ENCODE peak calls at places on chromosomes 16 and 17, in nine cellular contexts. E is H9, P is astrocyte of the cerebellum, J is progenitor cell of endocrine pancreas, Y is esophagus muscularis mucosa, M is choroid plexus epithelial cell, R is OCI-LY7, K is osteocyte, H is AG04450. B is an unnamed sample.

GRCh38 chr16:82368041-82368440 is 198.0 kb upstream of the MPHOSPH6 start:
- DNase-seq in J (no peak), H (no peak), M (peak; percentile 52), E (peak; percentile 55), K (no peak), R (peak; percentile 8), Y (peak; percentile 70), P (no peak), B (peak; percentile 44)

GRCh38 chr17:72373910-72374741 is 253.3 kb downstream of the SOX9 start:
- DNase-seq in E (no peak), K (no peak), J (no peak), H (no peak), P (no peak), Y (no peak), R (no peak), M (peak; percentile 48), B (no peak)

GRCh38 chr17:7391307-7391706 is 3.0 kb downstream of the PLSCR3 start:
- DNase-seq in K (no peak), H (no peak), M (no peak), J (no peak), R (no peak), P (no peak), E (no peak), Y (no peak), B (no peak)

GRCh38 chr17:49676276-49676868 is 1.5 kb downstream of the SPOP start:
- DNase-seq in R (peak; percentile 96), H (no peak), M (peak; percentile 63), J (no peak), P (peak; percentile 11), K (no peak), E (no peak), Y (no peak), B (peak; percentile 86)

GRCh38 chr16:65038125-65038524 is 83.7 kb downstream of the CDH11 start:
- DNase-seq in Y (peak; percentile 47), P (no peak), K (no peak), R (no peak), J (no peak), H (no peak), M (no peak), E (no peak), B (no peak)

GRCh38 chr16:57866529-57866918 is 64.2 kb upstream of the KIFC3 start:
- DNase-seq in P (no peak), H (no peak), R (no peak), J (no peak), Y (no peak), K (no peak), M (no peak), E (no peak), B (no peak)

GRCh38 chr17:78291944-78292910 is 60.8 kb downstream of the TMEM235 start:
- DNase-seq in H (no peak), P (no peak), E (no peak), R (no peak), K (no peak), J (no peak), M (no peak), Y (no peak), B (no peak)

GRCh38 chr16:51763072-51763658 is 612.1 kb upstream of the SALL1 start:
- DNase-seq in J (no peak), E (peak; percentile 60), M (no peak), R (no peak), P (no peak), H (no peak), Y (peak; percentile 81), K (no peak), B (no peak)

GRCh38 chr17:72590882-72591499 is 470.2 kb downstream of the SOX9 start:
- DNase-seq in H (no peak), M (no peak), J (no peak), K (no peak), R (no peak), E (no peak), Y (no peak), P (no peak), B (no peak)

GRCh38 chr17:71632328-71632727 is 488.5 kb upstream of the SOX9 start:
- DNase-seq in P (peak; percentile 26), K (no peak), R (no peak), E (no peak), H (no peak), Y (no peak), J (no peak), M (peak; percentile 36), B (no peak)

GRCh38 chr16:83602797-83603735 is 204.7 kb upstream of the HSBP1 start:
- DNase-seq in Y (peak; percentile 79), J (no peak), H (no peak), E (peak; percentile 25), R (no peak), K (peak; percentile 32), P (no peak), M (no peak), B (no peak)

GRCh38 chr16:9484436-9484835 is 393.0 kb downstream of the HAPSTR1 start:
- DNase-seq in M (no peak), R (no peak), J (no peak), E (no peak), K (no peak), P (no peak), Y (no peak), H (no peak), B (no peak)

GRCh38 chr16:86523166-86523740 is 12.9 kb downstream of the FOXF1 start:
- DNase-seq in J (no peak), P (no peak), R (no peak), Y (no peak), K (no peak), H (no peak), M (no peak), E (no peak), B (no peak)

GRCh38 chr16:86519649-86520316 is 9.5 kb downstream of the FOXF1 start:
- DNase-seq in E (peak; percentile 73), R (peak; percentile 62), M (peak; percentile 70), K (no peak), Y (no peak), J (no peak), H (peak; percentile 51), P (no peak), B (peak; percentile 83)

GRCh38 chr16:86520317-86521210 is 10.2 kb downstream of the FOXF1 start:
- DNase-seq in Y (no peak), K (no peak), H (no peak), R (no peak), E (no peak), M (peak; percentile 51), J (no peak), P (no peak), B (no peak)

GRCh38 chr16:86522639-86523038 is 12.3 kb downstream of the FOXF1 start:
- DNase-seq in M (no peak), P (no peak), K (no peak), E (no peak), R (no peak), J (no peak), Y (no peak), H (no peak), B (no peak)

GRCh38 chr16:86521236-86522197 is 11.2 kb downstream of the FOXF1 start:
- DNase-seq in E (no peak), P (no peak), H (no peak), R (no peak), K (no peak), J (no peak), Y (no peak), M (no peak), B (no peak)
- TF ChIP-seq CTCF in E (peak; percentile 36), P (no peak), H (peak; percentile 6), R (no peak), K (no peak), J (no peak), Y (no peak), M (no peak), B (no peak)

DNA sequence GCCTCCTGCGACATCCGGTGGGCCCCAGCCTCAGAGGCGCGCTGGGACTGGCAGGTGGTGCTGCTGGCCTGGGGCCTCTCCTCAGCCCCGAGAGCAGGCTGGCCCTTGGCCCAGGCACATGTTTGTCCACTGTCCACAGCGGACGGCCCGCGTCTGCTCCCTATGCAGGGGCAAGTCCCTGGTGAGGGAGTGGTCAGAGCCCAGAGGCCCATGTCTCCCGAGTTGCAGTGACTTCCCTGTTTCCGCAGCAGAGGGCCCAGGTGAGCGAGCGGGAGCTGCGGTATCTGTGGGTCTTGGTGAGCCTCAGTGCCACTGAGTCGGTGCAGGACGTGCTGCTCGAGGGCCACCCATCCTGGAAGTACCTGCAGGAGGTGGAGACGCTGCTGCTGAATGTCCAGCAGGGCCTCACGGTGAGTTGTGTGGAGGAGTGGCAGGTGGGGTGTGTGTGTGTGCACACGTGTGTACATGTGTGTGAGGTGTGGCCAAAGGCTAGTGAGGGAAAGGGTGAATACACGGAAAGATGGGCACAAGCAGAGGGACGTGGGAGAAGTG is 10.4 kb downstream of the IL34 start:
- DNase-seq in H (no peak), E (peak; percentile 66), K (no peak), Y (no peak), J (no peak), P (no peak), M (no peak), R (no peak), B (no peak)
- TF ChIP-seq CTCF in H (no peak), E (peak; percentile 38), K (no peak), Y (no peak), J (peak; percentile 14), P (no peak), M (peak; percentile 1), R (no peak), B (no peak)

DNA sequence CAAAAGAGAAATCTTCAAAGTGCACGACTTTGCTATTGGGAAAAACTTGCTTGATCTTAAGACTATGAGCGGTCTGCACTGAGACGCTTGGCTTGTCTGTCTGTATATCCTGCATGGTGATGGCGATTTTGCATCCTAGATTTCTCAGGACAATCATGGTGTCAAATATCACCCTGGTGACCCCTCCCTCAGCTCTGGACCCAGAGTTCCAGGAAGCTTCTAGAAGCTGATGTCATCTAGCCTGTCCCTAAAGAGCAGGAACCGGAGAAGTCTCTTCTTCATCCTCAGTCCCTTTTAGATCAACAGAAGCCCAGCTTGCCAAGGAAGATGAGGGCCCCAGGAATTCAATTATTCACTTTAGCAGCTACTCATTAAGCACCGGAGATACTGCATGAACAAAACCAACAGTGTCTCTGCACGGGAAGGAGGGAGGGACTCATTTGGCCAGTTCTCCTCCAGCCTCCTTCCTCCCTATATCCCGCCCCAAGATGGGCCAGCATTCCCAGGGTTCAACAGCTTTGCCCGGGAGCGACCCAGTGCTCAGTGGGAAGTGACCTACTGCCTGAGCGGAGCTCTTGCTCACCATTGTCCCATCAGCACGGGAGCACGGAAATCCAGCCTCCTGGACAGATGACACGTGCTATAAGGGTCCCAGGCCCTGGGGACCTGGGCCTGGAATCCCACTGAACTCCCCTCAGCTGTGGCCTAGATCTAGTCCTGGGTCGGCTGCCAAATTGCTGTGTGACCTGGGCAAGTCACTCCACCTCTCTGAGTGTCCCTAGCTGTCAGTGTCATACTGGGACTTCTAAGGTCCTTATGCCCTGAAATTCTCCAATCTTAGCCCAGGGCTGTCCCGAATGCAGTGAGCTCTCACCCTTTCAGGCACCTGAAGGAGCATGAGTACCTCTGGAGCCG is 3.8 kb downstream of the EMP2 start:
- DNase-seq in P (no peak), E (no peak), Y (no peak), R (no peak), K (no peak), M (no peak), H (no peak), J (no peak), B (no peak)
- TF ChIP-seq CTCF in P (no peak), E (no peak), Y (no peak), R (no peak), K (no peak), M (no peak), H (no peak), J (no peak), B (no peak)

DNA sequence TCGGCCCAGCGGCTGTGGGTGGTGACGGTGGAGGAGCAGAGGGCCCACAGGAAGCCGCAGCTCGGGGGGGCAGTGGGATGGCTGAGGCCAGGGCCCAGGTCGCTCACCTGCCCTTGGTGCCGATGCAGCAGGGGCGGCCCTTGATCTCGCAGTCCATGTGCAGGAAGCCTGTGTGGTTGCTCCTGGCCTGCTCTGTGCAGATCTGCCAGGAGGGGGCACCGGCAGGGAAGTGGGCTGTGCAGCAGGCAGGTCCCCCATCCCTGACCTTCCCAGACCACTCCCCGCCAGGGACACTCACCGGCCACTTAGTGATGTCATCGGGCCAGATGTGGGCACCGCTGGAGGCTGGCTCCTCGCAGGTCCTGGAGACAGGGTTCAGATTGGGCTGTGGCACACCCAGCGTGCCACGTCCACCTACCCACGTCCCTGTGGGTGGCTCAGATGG is 6.2 kb downstream of the AANAT start:
- DNase-seq in K (peak; percentile 84), R (no peak), H (no peak), J (no peak), M (peak; percentile 26), E (peak; percentile 89), Y (no peak), P (no peak), B (no peak)
- TF ChIP-seq CTCF in K (peak; percentile 42), R (peak; percentile 66), H (peak; percentile 42), J (peak; percentile 47), M (peak; percentile 51), E (peak; percentile 69), Y (no peak), P (peak; percentile 30), B (no peak)